ENCODE peak calls at places on chromosomes 5 and 9, in eight cellular contexts. X is left ventricle myocardium inferior, V is heart left ventricle, Z is ascending aorta, Y is AG04449, U is HepG2, D is hepatocyte, J is ovary. O is an unnamed sample.

GRCh38 chr5:23994581-23995370 is 487.4 kb downstream of the PRDM9 start:
- DNase-seq in X (no peak), V (no peak), Z (no peak), Y (no peak), U (peak; percentile 2), D (no peak), J (no peak), O (no peak)

GRCh38 chr5:150065346-150065745 is 21.0 kb downstream of the CSF1R start:
- DNase-seq in X (peak; percentile 44), V (peak; percentile 49), Z (peak; percentile 27), Y (no peak), U (peak; percentile 13), D (no peak), J (no peak), O (peak; percentile 18)

GRCh38 chr5:140672455-140673186 is 755 bp downstream of the DND1 start:
- DNase-seq in X (no peak), V (peak; percentile 34), Z (no peak), Y (no peak), U (no peak), D (peak; percentile 40), J (no peak), O (no peak)

GRCh38 chr5:57735754-57736153 is 253.1 kb upstream of the ACTBL2 start:
- DNase-seq in X (no peak), V (no peak), Z (no peak), Y (peak; percentile 85), U (peak; percentile 14), D (no peak), J (no peak), O (peak; percentile 88)

GRCh38 chr5:142544946-142545652 is 140.8 kb downstream of the FGF1 start:
- DNase-seq in X (no peak), V (no peak), Z (no peak), Y (no peak), U (no peak), D (no peak), J (no peak), O (no peak)

GRCh38 chr5:99061711-99062110 is 132.9 kb upstream of the CHD1 start:
- DNase-seq in X (no peak), V (no peak), Z (no peak), Y (no peak), U (no peak), D (no peak), J (no peak), O (peak; percentile 19)

GRCh38 chr5:173228639-173229380 is 6.2 kb downstream of the NKX2-5 start:
- DNase-seq in X (no peak), V (no peak), Z (no peak), Y (no peak), U (no peak), D (peak; percentile 50), J (no peak), O (no peak)

GRCh38 chr5:7770436-7770835 is 80.5 kb downstream of the CFAP90 start:
- DNase-seq in X (no peak), V (no peak), Z (no peak), Y (no peak), U (no peak), D (no peak), J (no peak), O (no peak)

GRCh38 chr5:39117401-39117800 is 43.2 kb upstream of the RICTOR start:
- DNase-seq in X (no peak), V (no peak), Z (no peak), Y (no peak), U (no peak), D (no peak), J (no peak), O (no peak)

GRCh38 chr9:127311239-127311741 is 46.7 kb downstream of the GARNL3 start:
- DNase-seq in X (no peak), V (peak; percentile 35), Z (no peak), Y (no peak), U (peak; percentile 30), D (peak; percentile 53), J (no peak), O (peak; percentile 16)

GRCh38 chr9:110602281-110602680 is 22.7 kb upstream of the SVEP1 start:
- DNase-seq in X (no peak), V (no peak), Z (no peak), Y (no peak), U (no peak), D (no peak), J (no peak), O (no peak)

GRCh38 chr9:136627703-136628102 is 35.0 kb upstream of the EGFL7 start:
- DNase-seq in X (no peak), V (no peak), Z (no peak), Y (no peak), U (no peak), D (no peak), J (no peak), O (no peak)

GRCh38 chr9:130461218-130461630 is 16.5 kb downstream of the ASS1 start:
- DNase-seq in X (peak; percentile 62), V (peak; percentile 42), Z (no peak), Y (no peak), U (peak; percentile 28), D (peak; percentile 79), J (peak; percentile 78), O (no peak)

GRCh38 chr5:41402845-41403244 is 107.6 kb downstream of the PLCXD3 start:
- DNase-seq in X (no peak), V (no peak), Z (no peak), Y (no peak), U (no peak), D (no peak), J (no peak), O (no peak)

GRCh38 chr9:92637886-92638620 is 31.9 kb downstream of the IPPK start:
- DNase-seq in X (no peak), V (no peak), Z (no peak), Y (no peak), U (no peak), D (no peak), J (no peak), O (no peak)

GRCh38 chr9:108816037-108816436 is 39.7 kb downstream of the ACTL7B start:
- DNase-seq in X (peak; percentile 19), V (peak; percentile 25), Z (no peak), Y (no peak), U (peak; percentile 60), D (no peak), J (no peak), O (no peak)

GRCh38 chr9:108811944-108812343 is 43.8 kb downstream of the ACTL7B start:
- DNase-seq in X (no peak), V (no peak), Z (no peak), Y (no peak), U (no peak), D (no peak), J (no peak), O (no peak)

GRCh38 chr9:108815156-108815555 is 40.6 kb downstream of the ACTL7B start:
- DNase-seq in X (no peak), V (no peak), Z (no peak), Y (no peak), U (peak; percentile 24), D (peak; percentile 27), J (no peak), O (no peak)

GRCh38 chr9:108812388-108812787 is 43.4 kb downstream of the ACTL7B start:
- DNase-seq in X (no peak), V (no peak), Z (no peak), Y (no peak), U (no peak), D (no peak), J (no peak), O (no peak)

DNA sequence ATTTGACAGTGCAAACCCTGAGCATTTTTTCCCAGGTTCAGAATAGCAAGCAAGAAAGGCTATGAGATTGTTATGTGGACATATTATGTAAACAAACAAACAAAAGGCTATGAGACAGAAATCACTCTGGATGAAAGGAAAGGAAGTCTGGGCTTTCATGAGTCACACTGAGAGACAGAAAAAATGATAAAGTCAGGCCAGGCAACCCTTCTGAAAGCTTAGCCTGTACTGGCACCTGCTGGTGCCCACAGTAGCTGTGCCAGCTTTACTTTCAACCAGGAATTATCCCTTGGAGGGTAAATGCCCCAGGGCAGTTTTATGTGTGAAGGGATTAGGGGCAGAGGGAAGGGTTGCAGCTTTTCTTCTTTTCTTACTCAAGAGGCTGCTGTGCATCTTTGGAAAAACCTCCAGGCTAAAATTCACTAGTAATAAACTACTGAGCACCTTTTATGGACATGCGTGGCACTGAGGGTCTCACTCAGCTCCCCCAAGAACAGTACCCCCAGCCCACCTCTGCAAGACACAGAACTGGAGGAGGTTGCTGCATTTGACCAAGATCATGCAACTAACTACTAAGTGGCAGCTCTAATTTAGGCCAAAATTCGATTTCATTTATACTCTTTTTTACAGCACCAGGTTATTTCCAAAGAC is 41.7 kb downstream of the ACTL7B start:
- DNase-seq in X (no peak), V (no peak), Z (no peak), Y (peak; percentile 10), U (peak; percentile 58), D (peak; percentile 55), J (no peak), O (peak; percentile 1)
- TF ChIP-seq CTCF in X (peak; percentile 64), V (peak; percentile 57), Z (no peak), Y (peak; percentile 13), U (peak; percentile 68), D (peak; percentile 38), J (no peak), O (peak; percentile 26)

DNA sequence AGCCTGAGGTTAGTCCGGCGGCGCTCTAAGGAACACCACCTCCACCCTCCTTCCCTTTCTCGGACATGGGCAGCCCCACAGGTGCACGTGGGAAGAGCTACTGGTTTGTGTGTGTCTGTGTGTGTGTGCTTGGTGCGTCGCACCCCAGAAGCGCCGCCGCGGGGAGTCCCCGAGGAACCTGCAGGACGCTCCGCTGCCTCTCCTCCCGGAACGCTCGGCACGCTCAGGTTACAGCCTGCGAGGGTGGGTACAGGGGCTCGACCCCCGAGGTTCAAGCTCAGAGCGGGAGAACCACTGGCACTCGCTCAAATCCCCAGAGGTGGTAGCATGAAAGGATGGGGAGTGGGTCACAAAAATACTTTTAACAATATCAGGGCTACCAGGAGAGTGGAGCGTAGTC is 2.0 kb downstream of the ASTN2 start:
- DNase-seq in X (no peak), V (no peak), Z (no peak), Y (no peak), U (no peak), D (no peak), J (no peak), O (no peak)
- H3K4me3 ChIP-seq in X (peak overlapping the region; percentile 62), V (peak overlapping the region; percentile 56), Z (peak overlapping the region; percentile 62), Y (no peak overlapping the region), U (no peak overlapping the region), D (no peak overlapping the region), J (no peak overlapping the region), O (no peak overlapping the region)

DNA sequence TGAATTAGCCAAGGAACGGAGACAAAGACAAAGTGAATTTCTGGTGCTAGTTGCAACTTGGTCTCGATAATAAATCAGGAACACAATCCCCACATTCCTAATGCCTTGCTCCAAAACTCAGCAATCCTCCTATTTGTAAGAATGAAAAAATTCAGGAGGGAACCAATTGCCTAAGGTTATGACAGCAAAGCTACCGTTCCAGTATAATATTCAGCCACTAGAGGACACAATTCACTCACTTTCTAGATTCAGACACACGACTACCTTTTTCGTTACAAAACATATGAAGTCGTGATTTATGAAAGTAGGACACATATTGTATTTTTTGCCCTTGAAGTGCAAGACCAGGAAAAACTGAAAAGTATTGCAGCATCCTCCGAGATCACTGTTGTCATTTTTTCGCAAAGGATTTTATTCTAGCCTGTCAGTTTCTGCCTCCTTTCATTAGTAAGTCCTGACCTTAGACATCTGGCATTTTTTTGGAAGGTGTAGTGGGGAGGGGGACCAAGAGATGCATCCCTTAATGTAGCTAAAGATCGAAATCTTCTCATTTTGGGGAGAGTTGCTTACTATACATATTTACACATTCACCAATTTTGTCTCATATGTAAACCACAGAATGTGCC is 133.1 kb downstream of the DOCK8 start:
- DNase-seq in X (no peak), V (no peak), Z (no peak), Y (no peak), U (peak; percentile 29), D (peak; percentile 65), J (no peak), O (peak; percentile 4)
- TF ChIP-seq CTCF in X (peak; percentile 83), V (peak; percentile 68), Z (peak; percentile 17), Y (peak; percentile 40), U (peak; percentile 70), D (peak; percentile 80), J (peak; percentile 76), O (peak; percentile 64)

GRCh38 chr5:66881475-66882161 is 285.4 kb downstream of the MAST4 start:
- DNase-seq in X (no peak), V (peak; percentile 21), Z (no peak), Y (no peak), U (no peak), D (no peak), J (no peak), O (no peak)
- H3K4me3 ChIP-seq in X (no peak overlapping the region), V (no peak overlapping the region), Z (no peak overlapping the region), Y (no peak overlapping the region), U (no peak overlapping the region), D (no peak overlapping the region), J (no peak overlapping the region), O (no peak overlapping the region)